ENCODE peak calls at places on chromosomes 11 and 22, in ten cellular contexts. K, A, Z, J, M, F, Q, O, T and P are unnamed samples.

GRCh38 chr11:1275021-1275420 is 34.4 kb downstream of the TOLLIP start:
- DNase-seq in Z (no peak), M (no peak), O (no peak), T (no peak), A (no peak), Q (no peak), J (no peak), K (no peak), F (no peak), P (no peak)

GRCh38 chr11:8711895-8712442 is 29.4 kb downstream of the RPL27A start:
- DNase-seq in Z (no peak), J (no peak), T (no peak), O (no peak), K (no peak), M (no peak), Q (no peak), A (no peak), F (no peak), P (no peak)

GRCh38 chr11:129278586-129279319 is 86.6 kb upstream of the ARHGAP32 start:
- DNase-seq in T (no peak), O (peak; percentile 13), M (no peak), Z (no peak), K (no peak), Q (no peak), A (peak; percentile 23), F (no peak), J (no peak), P (no peak)

GRCh38 chr11:96049426-96049825 is 125.5 kb upstream of the MTMR2 start:
- DNase-seq in K (peak; percentile 40), A (no peak), Z (no peak), M (no peak), F (no peak), J (peak; percentile 67), O (no peak), Q (no peak), T (no peak), P (no peak)

GRCh38 chr22:33697640-33698039 is 222.6 kb downstream of the LARGE1 start:
- DNase-seq in Q (no peak), Z (no peak), F (no peak), J (peak; percentile 66), A (no peak), T (no peak), O (no peak), K (no peak), M (no peak), P (no peak)

GRCh38 chr11:34339149-34340064 is 18.4 kb downstream of the ABTB2 start:
- DNase-seq in O (peak; percentile 29), Q (no peak), K (no peak), A (no peak), T (no peak), M (no peak), J (no peak), F (no peak), Z (no peak), P (no peak)

GRCh38 chr22:47176573-47177333 is 414.3 kb downstream of the TBC1D22A start:
- DNase-seq in Z (peak; percentile 38), F (peak; percentile 25), M (peak; percentile 9), Q (no peak), J (no peak), O (no peak), K (no peak), T (no peak), A (no peak), P (no peak)

GRCh38 chr11:18253222-18253621 is 4.8 kb upstream of the SAA2 start:
- DNase-seq in T (no peak), K (peak; percentile 46), M (no peak), F (no peak), Z (no peak), O (peak; percentile 0), J (no peak), Q (no peak), A (no peak), P (no peak)

GRCh38 chr11:69362315-69362714 is 68.4 kb downstream of the MYEOV start:
- DNase-seq in J (no peak), M (no peak), K (no peak), A (no peak), Z (no peak), F (no peak), T (peak; percentile 13), O (no peak), Q (no peak), P (no peak)

GRCh38 chr11:86741489-86742435 is 58.6 kb upstream of the PRSS23 start:
- DNase-seq in Z (no peak), J (peak; percentile 87), K (peak; percentile 97), T (no peak), Q (no peak), F (no peak), M (no peak), A (no peak), O (no peak), P (no peak)

GRCh38 chr11:102456381-102456780 is 3.8 kb upstream of the TMEM123 start:
- DNase-seq in O (no peak), A (no peak), T (no peak), K (peak; percentile 73), M (no peak), Z (no peak), Q (no peak), F (no peak), J (no peak), P (no peak)

GRCh38 chr11:118634435-118635236 is 27.2 kb downstream of the PHLDB1 start:
- DNase-seq in O (no peak), Z (no peak), F (peak; percentile 76), J (no peak), M (peak; percentile 69), Q (no peak), K (peak; percentile 47), A (peak; percentile 89), T (peak; percentile 87), P (no peak)

GRCh38 chr22:17964153-17964552 is 60.2 kb downstream of the MICAL3 start:
- DNase-seq in K (no peak), F (no peak), J (no peak), Z (no peak), T (no peak), O (peak; percentile 39), Q (no peak), A (no peak), M (no peak), P (no peak)

GRCh38 chr22:25514436-25514835 is 50.0 kb upstream of the GRK3 start:
- DNase-seq in Z (no peak), K (peak; percentile 32), J (no peak), A (no peak), T (no peak), O (no peak), F (no peak), Q (no peak), M (no peak), P (no peak)

GRCh38 chr22:39654959-39655579 is 84.5 kb downstream of the CACNA1I start:
- DNase-seq in K (no peak), A (no peak), Z (no peak), Q (no peak), T (no peak), F (no peak), J (no peak), O (no peak), M (no peak), P (no peak)
- TF ChIP-seq CTCF in K (peak; percentile 4), A (no peak), Z (no peak), Q (no peak), T (no peak), F (no peak), J (peak; percentile 36), O (no peak), M (no peak), P (peak; percentile 12)

DNA sequence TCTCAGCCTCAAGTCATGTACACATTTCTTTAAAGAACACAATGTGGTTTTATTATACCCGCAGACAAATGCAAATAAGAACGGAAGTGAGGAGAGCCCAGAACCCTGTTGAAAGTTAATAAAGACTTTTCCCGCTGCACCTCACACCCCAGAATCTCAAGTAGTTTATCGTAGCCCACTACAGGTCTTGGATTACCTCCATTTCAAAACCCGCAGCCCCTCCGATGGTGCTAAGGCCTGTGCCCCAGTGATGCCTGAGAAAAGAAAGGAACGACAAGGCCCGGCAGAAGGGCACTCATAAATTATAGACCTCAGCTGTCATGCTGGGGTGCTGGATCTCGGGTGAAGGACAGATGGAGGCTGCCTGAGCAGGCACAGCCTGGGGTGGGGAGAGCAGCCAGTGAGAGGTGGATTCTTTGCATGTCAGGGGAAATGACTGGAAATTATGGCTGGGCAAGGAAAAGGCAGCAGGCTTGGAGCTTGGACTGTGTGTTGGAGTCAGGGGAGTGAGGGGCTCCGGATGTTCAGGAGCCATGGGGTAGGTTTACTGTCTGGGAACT is 354.1 kb downstream of the NTM start:
- DNase-seq in J (no peak), A (no peak), K (no peak), Z (no peak), M (no peak), Q (no peak), O (no peak), F (no peak), T (no peak), P (no peak)
- TF ChIP-seq CTCF in J (no peak), A (no peak), K (no peak), Z (no peak), M (no peak), Q (no peak), O (no peak), F (no peak), T (no peak), P (no peak)

GRCh38 chr11:44351006-44351660 is 41.2 kb upstream of the ALX4 start:
- DNase-seq in Q (no peak), M (no peak), F (no peak), J (no peak), A (no peak), T (no peak), Z (no peak), O (peak; percentile 61), K (no peak), P (no peak)

GRCh38 chr11:44348114-44348513 is 38.2 kb upstream of the ALX4 start:
- DNase-seq in T (no peak), Q (no peak), J (no peak), M (no peak), O (no peak), Z (no peak), K (no peak), A (no peak), F (no peak), P (no peak)

GRCh38 chr11:44349328-44349727 is 39.4 kb upstream of the ALX4 start:
- DNase-seq in K (no peak), T (no peak), M (no peak), F (no peak), O (no peak), Q (no peak), J (no peak), Z (no peak), A (no peak), P (no peak)

GRCh38 chr11:44348721-44349120 is 38.8 kb upstream of the ALX4 start:
- DNase-seq in Q (no peak), A (no peak), J (no peak), F (no peak), O (no peak), Z (no peak), K (no peak), T (no peak), M (no peak), P (no peak)

GRCh38 chr11:44351898-44352498 is 42.1 kb upstream of the ALX4 start:
- DNase-seq in Q (no peak), F (no peak), T (no peak), J (no peak), K (no peak), A (no peak), O (no peak), Z (no peak), M (no peak), P (no peak)
- TF ChIP-seq CTCF in Q (no peak), F (no peak), T (no peak), J (peak; percentile 42), K (no peak), A (no peak), O (peak; percentile 3), Z (no peak), M (no peak), P (peak; percentile 22)

GRCh38 chr11:124329787-124330478 is 9.9 kb upstream of the OR8D2 start:
- DNase-seq in Q (no peak), T (no peak), F (no peak), K (no peak), A (no peak), Z (no peak), O (peak; percentile 21), J (no peak), M (no peak), P (no peak)
- TF ChIP-seq CTCF in Q (no peak), T (no peak), F (no peak), K (no peak), A (peak; percentile 38), Z (no peak), O (no peak), J (no peak), M (no peak), P (no peak)